ENCODE peak calls at places on chromosome 17, in six cellular contexts. D is GM12878, A is H1, F is SK-N-SH, V is K562, R is HepG2. P is an unnamed sample.

GRCh38 chr17:59149051-59149450 is 5.9 kb downstream of the SKA2 start:
- DNase-seq in D (no peak), A (no peak), V (no peak), F (no peak), R (no peak), P (no peak)

GRCh38 chr17:58899191-58899590 is 143.5 kb downstream of the PPM1E start:
- DNase-seq in V (no peak), R (no peak), F (no peak), A (no peak), D (no peak), P (no peak)

GRCh38 chr17:33668516-33668915 is 375.4 kb upstream of the ASIC2 start:
- DNase-seq in D (no peak), R (no peak), V (no peak), F (no peak), A (no peak), P (no peak)

GRCh38 chr17:45730192-45730591 is 53.9 kb upstream of the CRHR1 start:
- DNase-seq in R (no peak), F (no peak), A (no peak), V (no peak), D (no peak), P (no peak)

GRCh38 chr17:62644487-62645173 is 17.2 kb downstream of the MRC2 start:
- DNase-seq in A (no peak), D (no peak), V (peak; percentile 77), R (peak; percentile 59), F (peak; percentile 94), P (peak; percentile 44)

GRCh38 chr17:15648384-15648783 is 28.9 kb upstream of the FBXW10B start:
- DNase-seq in V (peak; percentile 6), R (no peak), A (no peak), D (no peak), F (no peak), P (no peak)

GRCh38 chr17:13337864-13338371 is 263.8 kb downstream of the HS3ST3A1 start:
- DNase-seq in A (no peak), F (peak; percentile 51), D (no peak), R (peak; percentile 42), V (peak; percentile 46), P (peak; percentile 62)

GRCh38 chr17:19386276-19386863 is 620 bp downstream of the MFAP4 start:
- DNase-seq in R (no peak), F (peak; percentile 39), V (no peak), D (no peak), A (no peak), P (peak; percentile 73)

GRCh38 chr17:31339906-31340661 is 18.7 kb upstream of the EVI2A start:
- DNase-seq in R (no peak), V (peak; percentile 71), F (no peak), A (no peak), D (no peak), P (no peak)

GRCh38 chr17:81277938-81278693 is 17.0 kb downstream of the SLC38A10 start:
- DNase-seq in R (no peak), V (no peak), F (no peak), D (no peak), A (no peak), P (no peak)

GRCh38 chr17:44066204-44066930 is at the start of gene LSM12:
- DNase-seq in V (peak; percentile 92), D (peak; percentile 68), R (peak; percentile 90), F (peak; percentile 95), A (peak; percentile 75), P (peak; percentile 95)

GRCh38 chr17:44070455-44071197 is at the start of gene G6PC3:
- DNase-seq in A (peak; percentile 96), R (peak; percentile 99), F (peak; percentile 99), D (peak; percentile 81), V (peak; percentile 95), P (peak; percentile 100)

GRCh38 chr17:44069974-44070454 is 521 bp upstream of the G6PC3 start:
- DNase-seq in D (no peak), F (no peak), R (no peak), V (peak; percentile 68), A (no peak), P (peak; percentile 67)

GRCh38 chr17:44065668-44066203 is 735 bp downstream of the LSM12 start:
- DNase-seq in V (no peak), D (no peak), F (no peak), A (no peak), R (no peak), P (no peak)

GRCh38 chr17:44067547-44067945 is 1.1 kb upstream of the LSM12 start:
- DNase-seq in A (no peak), F (no peak), D (no peak), V (no peak), R (no peak), P (no peak)
- TF ChIP-seq CHD2 in A (no peak), F (no peak), D (no peak), V (no peak), R (no peak), P (no peak)

GRCh38 chr17:29929544-29930398 is at the start of gene SSH2:
- DNase-seq in F (peak; percentile 89), V (peak; percentile 84), D (peak; percentile 67), A (no peak), R (peak; percentile 78), P (peak; percentile 95)

GRCh38 chr17:29930399-29931010 is 477 bp upstream of the SSH2 start:
- DNase-seq in D (no peak), F (no peak), R (peak; percentile 3), A (no peak), V (no peak), P (no peak)

GRCh38 chr17:29936724-29937123 is 4.7 kb upstream of the EFCAB5 start:
- DNase-seq in F (no peak), D (no peak), V (no peak), R (no peak), A (no peak), P (no peak)

GRCh38 chr17:29931253-29931932 is 1.4 kb upstream of the SSH2 start:
- DNase-seq in F (peak; percentile 75), R (peak; percentile 90), A (no peak), D (peak; percentile 90), V (peak; percentile 57), P (peak; percentile 85)

DNA sequence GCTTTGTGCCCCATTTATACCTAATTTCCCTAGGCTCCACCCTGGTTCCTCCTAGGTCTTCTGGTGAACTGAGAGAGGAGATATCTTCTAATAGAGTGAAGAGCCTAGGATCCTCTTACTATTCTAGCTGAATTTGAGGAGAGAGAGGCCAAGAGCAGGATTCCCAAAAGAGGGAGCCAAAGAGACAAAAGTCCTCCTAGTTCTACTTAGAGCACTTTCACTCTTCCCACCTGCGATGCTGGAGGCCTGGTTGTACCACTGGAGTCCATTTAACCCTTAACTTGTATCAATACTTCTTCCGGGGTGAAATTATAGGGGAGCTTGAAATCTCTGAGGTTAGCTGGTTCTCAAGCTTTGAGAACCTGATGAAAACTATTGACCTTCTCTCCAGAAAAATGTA is 3.4 kb upstream of the SSH2 start:
- DNase-seq in F (no peak), R (peak; percentile 52), A (no peak), D (no peak), V (no peak), P (no peak)
- TF ChIP-seq USF2 in F (no peak), R (no peak), A (no peak), D (no peak), V (no peak), P (no peak)

GRCh38 chr17:55689672-55690071 is 33.0 kb downstream of the TMEM100 start:
- DNase-seq in A (no peak), R (no peak), V (no peak), D (no peak), F (no peak), P (no peak)

GRCh38 chr17:55691666-55692065 is 31.0 kb downstream of the TMEM100 start:
- DNase-seq in F (no peak), A (no peak), V (no peak), D (no peak), R (no peak), P (no peak)

GRCh38 chr17:55688057-55688456 is 34.6 kb downstream of the TMEM100 start:
- DNase-seq in A (no peak), F (no peak), R (no peak), D (no peak), V (no peak), P (no peak)

GRCh38 chr17:55690105-55690508 is 32.6 kb downstream of the TMEM100 start:
- DNase-seq in A (no peak), F (peak; percentile 58), R (no peak), V (no peak), D (no peak), P (no peak)

DNA sequence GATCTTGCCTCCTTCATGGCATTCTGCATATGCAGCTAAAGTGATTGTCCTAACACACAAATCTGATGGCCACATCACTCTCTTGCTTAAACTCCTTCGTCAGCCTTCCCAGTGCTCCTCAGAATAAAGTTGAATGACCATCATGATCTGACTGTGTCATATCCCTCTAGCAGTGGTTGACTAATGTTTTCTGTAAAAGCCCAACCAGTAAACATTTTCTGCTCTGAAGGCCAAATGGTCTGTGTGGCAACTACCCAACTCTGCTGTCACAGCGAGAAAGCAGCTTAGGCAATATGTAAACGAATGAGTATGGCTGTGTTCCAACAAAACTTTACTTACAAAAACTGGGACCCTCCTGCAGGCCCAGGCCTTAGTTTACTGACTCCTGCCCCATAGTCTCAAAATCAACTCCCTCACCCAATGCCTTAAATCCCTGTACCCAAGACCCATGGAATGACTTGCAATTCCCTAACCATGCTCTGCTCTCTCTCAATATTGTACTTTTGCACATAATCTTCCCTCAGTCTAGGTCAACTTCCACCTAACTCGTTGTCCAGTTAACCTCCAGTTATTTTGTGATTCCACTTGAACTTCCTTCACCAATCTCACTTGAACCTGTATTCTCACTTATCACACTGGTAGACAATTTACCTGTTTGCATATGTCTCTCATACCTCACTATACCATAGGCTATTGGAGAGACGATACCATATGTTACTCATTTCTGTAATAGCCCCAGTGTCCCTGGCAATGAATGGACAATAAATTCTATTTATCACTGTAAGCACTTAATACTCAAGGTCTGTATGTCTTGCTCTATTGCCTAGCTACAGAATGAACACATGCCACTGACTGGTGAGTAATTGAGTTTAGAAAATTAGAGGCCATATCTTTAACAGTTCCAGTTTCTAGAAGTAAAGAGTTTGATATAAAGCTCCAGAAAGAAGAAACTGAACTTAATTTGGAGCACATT is 29.1 kb downstream of the TMEM100 start:
- DNase-seq in D (no peak), R (no peak), F (peak; percentile 34), V (no peak), A (no peak), P (no peak)
- TF ChIP-seq RFX5 in D (no peak), R (no peak), F (no peak), V (no peak), A (no peak), P (no peak)

GRCh38 chr17:43403846-43404245 is 5.1 kb downstream of the ARL4D start:
- DNase-seq in A (no peak), R (no peak), V (peak; percentile 77), D (no peak), F (peak; percentile 73), P (no peak)

GRCh38 chr17:43402567-43402966 is 3.8 kb downstream of the ARL4D start:
- DNase-seq in A (no peak), F (no peak), V (no peak), R (peak; percentile 48), D (no peak), P (no peak)

GRCh38 chr17:43409131-43409530 is 10.3 kb downstream of the ARL4D start:
- DNase-seq in R (no peak), F (no peak), A (no peak), D (no peak), V (no peak), P (no peak)

GRCh38 chr17:43406676-43407645 is 8.2 kb downstream of the ARL4D start:
- DNase-seq in V (no peak), R (no peak), A (no peak), D (no peak), F (no peak), P (peak; percentile 72)

DNA sequence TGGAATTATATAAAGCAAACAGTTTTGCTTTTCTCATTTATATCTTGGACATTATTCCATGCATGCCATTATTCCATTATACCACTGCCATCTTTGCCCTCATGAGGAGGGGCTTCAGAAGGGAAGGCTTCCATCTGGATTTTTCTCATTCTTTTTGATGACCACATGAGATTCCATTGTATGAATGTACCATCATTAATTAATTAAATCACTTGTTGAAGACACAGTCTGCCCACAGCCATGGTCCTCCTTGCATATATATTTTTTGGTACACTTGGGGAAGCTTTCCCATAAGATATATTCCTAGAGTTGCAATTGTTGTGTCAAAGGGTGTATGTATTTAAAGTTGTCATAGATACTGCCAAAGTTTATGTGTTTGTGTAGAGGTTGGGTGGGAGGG is 7.1 kb downstream of the ARL4D start:
- DNase-seq in V (no peak), A (no peak), R (no peak), D (no peak), F (no peak), P (no peak)
- TF ChIP-seq CHD2 in V (no peak), A (no peak), R (no peak), D (no peak), F (no peak), P (no peak)

P was measured in A549.